ENCODE peak calls at places on chromosomes 4 and X, in four cellular contexts. F, M, O and G are unnamed samples.

GRCh38 chrX:50609796-50610195 is 139.2 kb upstream of the DGKK start:
- DNase-seq in M (no peak), F (no peak), O (no peak), G (no peak)

GRCh38 chr4:130563185-130563890 is 1467.4 kb downstream of the C4orf33 start:
- DNase-seq in O (peak; percentile 8), M (no peak), F (no peak), G (peak; percentile 34)

GRCh38 chrX:32150141-32150540 is 1061.2 kb downstream of the DMD start:
- DNase-seq in M (no peak), O (no peak), F (no peak), G (no peak)

GRCh38 chrX:136639506-136640176 is 8.3 kb upstream of the CD40LG start:
- DNase-seq in F (no peak), O (no peak), M (no peak), G (no peak)

GRCh38 chr4:150056569-150056968 is 21.7 kb upstream of the DCLK2 start:
- DNase-seq in O (no peak), F (no peak), M (no peak), G (no peak)

GRCh38 chr4:54225671-54226398 is 3.3 kb upstream of the PDGFRA start:
- DNase-seq in O (no peak), M (no peak), F (no peak), G (no peak)

GRCh38 chr4:2818351-2818939 is 25.2 kb upstream of the ADD1 start:
- DNase-seq in O (no peak), F (no peak), M (no peak), G (peak; percentile 91)

GRCh38 chrX:112967341-112967740 is 126.7 kb upstream of the AMOT start:
- DNase-seq in F (no peak), O (peak; percentile 4), M (no peak), G (no peak)

GRCh38 chr4:146263785-146264184 is 49.4 kb downstream of the REELD1 start:
- DNase-seq in M (no peak), O (no peak), F (no peak), G (no peak)

GRCh38 chrX:58025979-58026378 is 115.7 kb upstream of the ZXDA start:
- DNase-seq in F (no peak), M (peak; percentile 5), O (peak; percentile 17), G (peak; percentile 20)

GRCh38 chr4:79620627-79621026 is 212.6 kb upstream of the GK2 start:
- DNase-seq in O (no peak), F (no peak), M (peak; percentile 12), G (no peak)

GRCh38 chrX:136691028-136691809 is 43.3 kb downstream of the CD40LG start:
- DNase-seq in F (no peak), O (no peak), M (no peak), G (no peak)

GRCh38 chrX:11100281-11101035 is 10.7 kb upstream of the HCCS start:
- DNase-seq in F (no peak), O (peak; percentile 76), M (peak; percentile 28), G (peak; percentile 34)

GRCh38 chr4:100938698-100939097 is 408.6 kb downstream of the PPP3CA start:
- DNase-seq in M (no peak), O (no peak), F (no peak), G (no peak)

GRCh38 chr4:125765936-125766335 is 451.2 kb downstream of the FAT4 start:
- DNase-seq in F (no peak), M (no peak), O (no peak), G (no peak)
- TF ChIP-seq NFIC in F (no peak), M (no peak), O (no peak), G (no peak)

GRCh38 chrX:20317873-20318272 is 51.2 kb upstream of the RPS6KA3 start:
- DNase-seq in O (no peak), F (no peak), M (no peak), G (no peak)
- TF ChIP-seq RAD21 in O (no peak), F (no peak), M (no peak), G (no peak)

DNA sequence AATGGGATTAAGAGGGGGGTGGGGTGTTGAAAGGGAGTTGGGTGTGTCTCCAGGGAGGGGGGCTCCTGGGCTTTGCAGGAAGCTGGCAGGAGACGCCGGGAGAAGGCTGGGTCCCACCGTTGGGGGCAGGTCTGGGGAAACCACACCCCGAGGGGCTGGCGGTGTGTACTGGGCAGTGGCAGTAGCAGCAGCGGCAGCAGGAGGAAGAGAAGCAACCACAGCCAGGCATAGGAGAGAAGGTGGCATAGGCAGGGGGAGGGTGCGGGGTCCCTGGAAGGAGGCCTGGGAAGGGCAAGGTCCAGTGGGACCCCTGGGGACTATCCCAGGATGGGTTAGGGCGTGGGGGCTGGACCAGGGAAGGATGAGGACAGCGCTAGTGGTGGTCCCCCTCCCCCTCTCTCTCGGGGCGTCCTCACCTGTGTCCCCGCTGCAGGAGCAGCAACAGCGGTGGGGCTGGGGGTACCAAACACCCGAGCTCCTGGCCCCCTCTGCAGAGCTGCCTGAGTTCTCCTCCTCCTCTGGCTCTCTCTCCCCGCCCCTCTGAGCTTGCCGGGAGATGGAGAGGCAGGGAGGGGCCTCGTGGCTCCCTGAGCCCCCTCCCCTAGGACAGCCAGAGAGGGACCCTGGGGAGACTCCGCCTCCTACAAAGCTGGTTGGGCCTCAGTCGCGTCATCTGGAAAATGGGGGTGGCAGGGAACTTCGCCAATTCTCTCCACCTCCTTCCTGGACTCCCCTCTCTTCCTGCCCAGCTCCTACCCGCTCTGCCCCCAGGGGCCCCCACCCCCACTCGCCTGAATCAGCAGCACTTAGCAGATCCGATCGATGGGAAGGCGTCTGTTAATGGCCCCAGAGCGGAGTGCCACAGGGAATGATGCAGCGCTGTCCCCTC is at the start of gene KCND1:
- DNase-seq in O (no peak), F (no peak), M (peak; percentile 21), G (peak; percentile 78)
- TF ChIP-seq NFIC in O (no peak), F (no peak), M (no peak), G (peak; percentile 5)

GRCh38 chrX:1899841-1900240 is 285.0 kb downstream of the ASMT start:
- DNase-seq in O (no peak), M (no peak), F (no peak), G (no peak)

GRCh38 chrX:1902901-1903379 is 288.1 kb downstream of the ASMT start:
- DNase-seq in M (no peak), O (no peak), F (no peak), G (no peak)

GRCh38 chrX:1906028-1906427 is 291.2 kb downstream of the ASMT start:
- DNase-seq in O (no peak), F (no peak), M (no peak), G (no peak)

GRCh38 chrX:1904663-1905218 is 289.9 kb downstream of the ASMT start:
- DNase-seq in O (no peak), M (no peak), F (no peak), G (no peak)

GRCh38 chrX:1903380-1903935 is 288.6 kb downstream of the ASMT start:
- DNase-seq in F (no peak), M (no peak), O (peak; percentile 70), G (no peak)
- TF ChIP-seq RAD21 in F (no peak), M (no peak), O (no peak), G (no peak)

DNA sequence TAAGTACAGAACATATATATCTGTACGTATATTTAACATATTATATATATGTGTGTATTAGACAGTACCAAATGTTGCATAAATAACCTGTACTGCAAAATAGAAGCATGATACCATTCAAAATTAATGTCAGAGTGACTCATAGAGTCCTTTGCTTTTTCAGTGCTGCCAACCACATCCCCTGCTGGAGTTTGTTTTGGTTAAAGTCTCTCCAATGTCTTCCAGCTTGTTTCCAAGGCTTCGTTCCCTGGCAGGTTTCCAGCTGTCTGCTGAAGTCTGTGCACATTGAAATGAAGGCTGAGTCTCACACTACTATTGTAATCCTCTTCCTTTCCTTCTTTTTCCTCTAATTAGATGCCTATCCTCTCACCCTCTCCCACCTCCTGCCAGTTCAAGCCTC is 14.9 kb downstream of the NRK start:
- DNase-seq in O (no peak), M (no peak), F (no peak), G (no peak)
- TF ChIP-seq NFIC in O (no peak), M (no peak), F (no peak), G (no peak)

GRCh38 chr4:55575513-55575912 is 16.5 kb downstream of the PDCL2 start:
- DNase-seq in M (no peak), F (no peak), O (no peak), G (no peak)

GRCh38 chr4:55568905-55569504 is 22.3 kb upstream of the CLOCK start:
- DNase-seq in M (no peak), O (no peak), F (no peak), G (no peak)

GRCh38 chr4:55574252-55574651 is 17.8 kb downstream of the PDCL2 start:
- DNase-seq in O (no peak), M (no peak), F (no peak), G (no peak)
- TF ChIP-seq RAD21 in O (no peak), M (no peak), F (no peak), G (no peak)

GRCh38 chr4:27181672-27182071 is 321.0 kb downstream of the STIM2 start:
- DNase-seq in F (no peak), O (no peak), M (no peak), G (no peak)

GRCh38 chr4:27176400-27176799 is 315.8 kb downstream of the STIM2 start:
- DNase-seq in O (peak; percentile 14), M (peak; percentile 7), F (no peak), G (peak; percentile 1)

GRCh38 chr4:27178066-27178465 is 317.4 kb downstream of the STIM2 start:
- DNase-seq in O (no peak), M (no peak), F (no peak), G (no peak)

DNA sequence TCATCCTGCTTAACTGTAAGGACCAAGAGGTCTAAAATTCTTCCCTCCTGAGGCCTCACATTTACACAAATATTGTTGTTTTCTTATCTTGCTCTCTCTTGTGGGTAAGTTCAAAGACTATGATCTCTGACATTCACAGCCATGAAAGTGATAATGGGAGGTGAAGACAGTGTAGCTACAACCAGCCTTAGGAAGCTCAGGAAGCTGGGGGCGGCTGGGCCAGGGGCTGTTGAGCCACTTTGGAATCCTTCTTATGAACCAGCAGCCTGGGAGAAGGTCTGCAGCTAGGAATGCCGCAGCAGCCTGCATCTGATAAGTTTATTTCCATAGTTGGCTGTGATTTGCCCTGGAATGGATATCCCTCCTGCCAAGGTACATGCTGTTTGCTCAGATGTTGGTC is 316.2 kb downstream of the STIM2 start:
- DNase-seq in M (no peak), O (no peak), F (no peak), G (no peak)
- TF ChIP-seq NFIC in M (no peak), O (no peak), F (no peak), G (no peak)

GRCh38 chr4:121773873-121774272 is 8.9 kb upstream of the SMIM43 start:
- DNase-seq in O (no peak), F (no peak), M (no peak), G (no peak)

GRCh38 chr4:121777625-121778024 is 12.7 kb upstream of the SMIM43 start:
- DNase-seq in O (no peak), F (no peak), M (no peak), G (no peak)

GRCh38 chr4:121769341-121769740 is 4.4 kb upstream of the SMIM43 start:
- DNase-seq in M (no peak), O (no peak), F (no peak), G (no peak)

GRCh38 chr4:121776610-121777401 is 11.8 kb upstream of the SMIM43 start:
- DNase-seq in F (no peak), M (no peak), O (no peak), G (no peak)

GRCh38 chr4:121771869-121772268 is 6.9 kb upstream of the SMIM43 start:
- DNase-seq in F (no peak), M (no peak), O (no peak), G (no peak)
- TF ChIP-seq RAD21 in F (no peak), M (no peak), O (no peak), G (no peak)